ENCODE peak calls at places on chromosomes 11 and 22, in six cellular contexts. Q is HCT116, M is WTC11, G is HepG2, T is GM12878, I is K562. Z is an unnamed sample.

GRCh38 chr22:37229012-37229804 is 14.9 kb downstream of the RAC2 start:
- DNase-seq in Q (peak), M (no peak), G (no peak), T (no peak), I (no peak), Z (no peak)

GRCh38 chr11:5288108-5288911 is 13.4 kb downstream of the OR51B4 start:
- DNase-seq in Q (no peak), M (no peak), G (no peak), T (no peak), I (peak), Z (no peak)

GRCh38 chr22:37179622-37180420 is 8.2 kb downstream of the C1QTNF6 start:
- DNase-seq in Q (no peak), M (no peak), G (no peak), T (no peak), I (no peak), Z (no peak)

GRCh38 chr11:44316388-44317240 is 6.7 kb upstream of the ALX4 start:
- DNase-seq in Q (no peak), M (peak), G (no peak), T (no peak), I (no peak), Z (peak)

GRCh38 chr11:35247428-35247827 is 108.5 kb downstream of the CD44 start:
- DNase-seq in Q (no peak), M (no peak), G (no peak), T (no peak), I (no peak), Z (no peak)

GRCh38 chr11:120884290-120885020 is 139.4 kb upstream of the TBCEL start:
- DNase-seq in Q (no peak), M (no peak), G (no peak), T (no peak), I (no peak), Z (no peak)

GRCh38 chr11:124556828-124557227 is 13.0 kb upstream of the OR8A1 start:
- DNase-seq in Q (no peak), M (no peak), G (no peak), T (no peak), I (no peak), Z (no peak)

GRCh38 chr22:50548046-50548912 is 2.6 kb downstream of the KLHDC7B start:
- DNase-seq in Q (no peak), M (no peak), G (no peak), T (no peak), I (no peak), Z (no peak)

GRCh38 chr11:91373497-91373896 is 851.1 kb upstream of the FAT3 start:
- DNase-seq in Q (no peak), M (peak), G (no peak), T (no peak), I (no peak), Z (no peak)

GRCh38 chr11:8323161-8323935 is 59.7 kb upstream of the LMO1 start:
- DNase-seq in Q (no peak), M (no peak), G (no peak), T (no peak), I (no peak), Z (no peak)

GRCh38 chr11:2929511-2929879 is 275 bp upstream of the PHLDA2 start:
- DNase-seq in Q (peak), M (peak), G (no peak), T (no peak), I (peak), Z (no peak)

GRCh38 chr22:46537221-46537945 is at the start of gene CELSR1:
- DNase-seq in Q (no peak), M (peak), G (no peak), T (no peak), I (no peak), Z (no peak)

GRCh38 chr22:46134111-46134705 is 16.1 kb upstream of the PPARA start:
- DNase-seq in Q (no peak), M (no peak), G (no peak), T (no peak), I (no peak), Z (no peak)

GRCh38 chr11:26704249-26704648 is 17.6 kb downstream of the SLC5A12 start:
- DNase-seq in Q (no peak), M (no peak), G (no peak), T (no peak), I (no peak), Z (no peak)

GRCh38 chr11:72625746-72626636 is 48.2 kb downstream of the PDE2A start:
- DNase-seq in Q (no peak), M (no peak), G (peak), T (no peak), I (peak), Z (no peak)

GRCh38 chr11:118156531-118157185 is 4.0 kb upstream of the SCN4B start:
- DNase-seq in Q (no peak), M (no peak), G (no peak), T (no peak), I (peak), Z (no peak)

GRCh38 chr11:76141901-76142300 is 64.4 kb downstream of the WNT11 start:
- DNase-seq in Q (no peak), M (no peak), G (no peak), T (no peak), I (no peak), Z (no peak)

GRCh38 chr11:45805305-45806071 is 539 bp downstream of the SLC35C1 start:
- DNase-seq in Q (no peak), M (peak), G (peak), T (no peak), I (no peak), Z (no peak)

GRCh38 chr11:122020902-122021301 is 95.1 kb downstream of the BLID start:
- DNase-seq in Q (no peak), M (no peak), G (no peak), T (no peak), I (no peak), Z (no peak)

GRCh38 chr11:102114032-102114431 is 3.8 kb downstream of the YAP1 start:
- DNase-seq in Q (no peak), M (no peak), G (no peak), T (no peak), I (no peak), Z (no peak)

GRCh38 chr11:25351091-25351803 is 854.4 kb downstream of the LUZP2 start:
- DNase-seq in Q (no peak), M (no peak), G (no peak), T (no peak), I (no peak), Z (no peak)

GRCh38 chr11:36371161-36371560 is 75.1 kb downstream of the PRR5L start:
- DNase-seq in Q (no peak), M (no peak), G (no peak), T (no peak), I (no peak), Z (no peak)

GRCh38 chr11:78564037-78564888 is 10.4 kb downstream of the NARS2 start:
- DNase-seq in Q (peak), M (no peak), G (peak), T (peak), I (peak), Z (no peak)

GRCh38 chr11:6404341-6405038 is 14.2 kb downstream of the SMPD1 start:
- DNase-seq in Q (no peak), M (no peak), G (no peak), T (no peak), I (no peak), Z (no peak)

GRCh38 chr11:61955416-61956135 is 5.4 kb downstream of the BEST1 start:
- DNase-seq in Q (no peak), M (peak), G (no peak), T (no peak), I (peak), Z (peak)

GRCh38 chr11:65151500-65151899 is 17.2 kb upstream of the SYVN1 start:
- DNase-seq in Q (no peak), M (no peak), G (no peak), T (no peak), I (no peak), Z (no peak)

GRCh38 chr11:44969853-44970252 is 19.2 kb upstream of the TP53I11 start:
- DNase-seq in Q (no peak), M (no peak), G (no peak), T (no peak), I (no peak), Z (no peak)

GRCh38 chr11:83835423-83835822 is 549.3 kb upstream of the CCDC90B start:
- DNase-seq in Q (no peak), M (no peak), G (no peak), T (peak), I (no peak), Z (no peak)

GRCh38 chr11:114219559-114220349 is 76.4 kb upstream of the NNMT start:
- DNase-seq in Q (no peak), M (no peak), G (no peak), T (no peak), I (peak), Z (no peak)

GRCh38 chr22:35480143-35480542 is 60.5 kb upstream of the RASD2 start:
- DNase-seq in Q (no peak), M (no peak), G (no peak), T (no peak), I (no peak), Z (no peak)

DNA sequence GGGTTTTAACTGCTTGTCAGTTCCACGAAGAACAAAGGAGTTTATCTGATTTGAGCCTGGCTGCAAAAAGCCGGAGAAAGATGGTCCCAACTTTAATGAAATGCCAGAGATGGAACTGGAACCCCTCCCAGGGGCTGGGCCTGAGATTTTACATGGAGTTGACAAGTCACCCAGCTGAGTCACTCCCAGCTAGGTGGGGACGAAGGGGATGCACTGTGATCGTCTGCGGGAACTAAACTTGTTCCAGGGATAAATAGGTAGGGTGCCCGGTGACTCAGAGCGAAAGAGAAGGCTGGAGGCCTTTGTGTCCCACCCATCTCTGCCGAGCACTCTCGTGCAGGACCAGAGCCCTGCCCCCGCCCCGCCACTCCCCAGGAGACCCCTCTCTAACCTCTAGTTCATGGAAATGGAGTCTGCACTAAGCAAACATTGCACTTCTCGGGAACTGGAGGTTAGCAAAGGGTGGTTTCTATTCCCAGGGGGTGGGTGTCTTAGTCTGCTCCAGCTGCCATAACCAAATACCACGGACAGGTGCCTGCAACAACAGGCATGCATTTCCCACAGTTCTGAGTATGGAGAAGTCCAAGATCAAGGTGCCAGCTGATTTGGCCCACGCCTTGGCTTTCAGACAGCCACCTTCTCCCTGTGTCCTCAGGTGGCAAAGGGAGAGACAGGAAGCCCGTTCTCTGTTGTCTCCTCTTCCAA is 60.8 kb upstream of the FADD start:
- DNase-seq in Q (peak), M (no peak), G (no peak), T (no peak), I (peak), Z (no peak)
- TF ChIP-seq ATF3 in Q (no peak), M (no peak), G (no peak), T (no peak), I (no peak), Z (no peak)

GRCh38 chr22:41922940-41923594 is 3.5 kb downstream of the TNFRSF13C start:
- DNase-seq in Q (no peak), M (no peak), G (no peak), T (no peak), I (no peak), Z (no peak)

GRCh38 chr22:41927813-41928212 is 1.2 kb upstream of the TNFRSF13C start:
- DNase-seq in Q (no peak), M (no peak), G (no peak), T (no peak), I (no peak), Z (no peak)

GRCh38 chr22:41928416-41929157 is 2.0 kb upstream of the TNFRSF13C start:
- DNase-seq in Q (no peak), M (no peak), G (no peak), T (no peak), I (no peak), Z (no peak)

GRCh38 chr22:41923595-41924276 is 2.9 kb downstream of the TNFRSF13C start:
- DNase-seq in Q (no peak), M (no peak), G (no peak), T (no peak), I (no peak), Z (no peak)

DNA sequence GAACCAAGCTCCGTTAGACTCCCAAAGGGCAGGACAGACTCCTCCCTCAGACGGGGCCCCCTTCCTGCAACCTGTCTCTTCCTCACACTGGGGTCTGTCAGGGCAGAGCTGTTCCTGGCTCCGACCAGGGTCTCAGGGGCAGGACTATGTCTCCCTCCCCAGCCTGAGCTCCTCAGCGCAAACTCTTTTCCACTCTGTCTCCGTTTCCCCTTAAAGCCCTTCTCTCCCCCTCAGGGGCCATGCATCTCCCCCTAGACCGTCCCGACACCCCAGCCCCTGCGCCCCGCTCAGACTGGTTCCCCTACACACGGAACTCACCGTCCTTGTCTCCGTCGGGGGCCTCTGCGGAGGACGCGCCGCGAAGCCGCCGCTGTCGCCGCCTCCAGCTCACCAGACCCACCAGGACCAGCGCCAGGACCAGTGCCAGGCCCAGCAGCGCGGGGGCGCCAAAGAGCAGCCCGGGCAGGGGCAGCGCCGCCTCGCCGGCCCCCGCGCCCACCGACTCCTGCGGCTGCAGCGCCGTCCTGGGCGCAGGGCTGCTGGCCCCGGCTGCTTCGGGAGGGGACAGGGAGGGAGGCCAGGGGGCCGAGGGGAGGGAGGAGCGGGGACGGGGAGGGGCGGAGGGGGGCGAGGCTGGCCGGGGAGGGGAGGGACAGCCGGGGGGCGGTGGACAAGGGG is 684 bp downstream of the TNFRSF13C start:
- DNase-seq in Q (no peak), M (peak), G (peak), T (no peak), I (peak), Z (peak)
- TF ChIP-seq ATF3 in Q (no peak), M (no peak), G (no peak), T (no peak), I (no peak), Z (no peak)

DNA sequence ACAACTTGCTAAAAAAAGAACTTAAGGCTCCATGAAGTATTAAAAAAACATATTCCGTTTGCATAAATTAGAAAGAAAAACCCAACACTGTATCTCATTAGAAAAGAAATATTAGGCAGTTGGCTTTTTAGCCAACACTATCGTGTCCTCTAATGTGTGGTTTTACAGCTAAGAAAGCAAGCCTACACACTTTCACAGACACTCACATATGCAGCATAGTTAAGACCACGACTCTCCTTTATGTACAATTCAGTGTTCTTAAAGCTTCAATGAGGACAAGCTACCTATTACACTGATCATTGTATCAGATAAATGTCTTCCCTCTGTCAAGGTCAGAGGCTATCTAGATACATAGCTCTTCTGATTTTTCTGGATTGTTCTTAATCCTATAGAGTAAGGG is 80.1 kb downstream of the PICALM start:
- DNase-seq in Q (no peak), M (no peak), G (no peak), T (no peak), I (no peak), Z (no peak)
- TF ChIP-seq ATF3 in Q (no peak), M (no peak), G (no peak), T (no peak), I (no peak), Z (no peak)

DNA sequence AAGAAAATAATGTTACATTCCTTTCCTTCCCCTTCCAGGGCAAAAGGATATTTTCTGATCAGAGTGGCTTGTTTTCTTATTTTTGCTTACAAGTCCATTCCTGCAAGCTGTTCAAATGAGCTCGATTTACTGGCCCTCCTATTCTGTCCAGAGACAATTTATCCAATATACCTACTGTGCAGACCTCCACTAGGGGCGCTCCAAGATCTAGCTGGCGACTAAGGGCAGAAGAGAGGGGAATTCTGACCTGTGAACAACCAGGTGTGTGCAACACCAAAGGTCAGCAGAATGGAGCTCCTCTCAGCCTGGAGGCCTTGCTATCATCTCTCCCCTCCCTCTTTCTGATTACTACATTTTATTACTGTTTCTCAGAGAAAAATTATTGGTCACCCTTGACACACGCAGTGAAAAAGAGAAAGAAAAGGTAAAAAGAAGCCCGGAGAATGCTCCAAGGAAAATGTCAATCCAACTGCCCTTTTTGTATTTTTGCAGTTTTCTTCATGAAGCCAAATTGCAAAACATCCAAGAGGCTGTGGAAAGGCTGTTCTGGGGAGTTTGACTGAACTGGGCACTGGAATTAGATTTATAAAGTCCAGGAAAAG is 3.2 kb downstream of the SEZ6L start:
- DNase-seq in Q (peak), M (peak), G (peak), T (no peak), I (peak), Z (peak)
- TF ChIP-seq ATF3 in Q (no peak), M (no peak), G (no peak), T (no peak), I (no peak), Z (no peak)

GRCh38 chr11:62980133-62980760 is 4.5 kb downstream of the SLC22A6 start:
- DNase-seq in Q (no peak), M (no peak), G (no peak), T (no peak), I (no peak), Z (no peak)
- TF ChIP-seq ATF3 in Q (no peak), M (no peak), G (no peak), T (no peak), I (no peak), Z (no peak)

GRCh38 chr11:19374189-19374588 is 133.4 kb upstream of the E2F8 start:
- DNase-seq in Q (no peak), M (no peak), G (no peak), T (no peak), I (no peak), Z (no peak)
- TF ChIP-seq ATF3 in Q (no peak), M (no peak), G (no peak), T (no peak), I (no peak), Z (no peak)

DNA sequence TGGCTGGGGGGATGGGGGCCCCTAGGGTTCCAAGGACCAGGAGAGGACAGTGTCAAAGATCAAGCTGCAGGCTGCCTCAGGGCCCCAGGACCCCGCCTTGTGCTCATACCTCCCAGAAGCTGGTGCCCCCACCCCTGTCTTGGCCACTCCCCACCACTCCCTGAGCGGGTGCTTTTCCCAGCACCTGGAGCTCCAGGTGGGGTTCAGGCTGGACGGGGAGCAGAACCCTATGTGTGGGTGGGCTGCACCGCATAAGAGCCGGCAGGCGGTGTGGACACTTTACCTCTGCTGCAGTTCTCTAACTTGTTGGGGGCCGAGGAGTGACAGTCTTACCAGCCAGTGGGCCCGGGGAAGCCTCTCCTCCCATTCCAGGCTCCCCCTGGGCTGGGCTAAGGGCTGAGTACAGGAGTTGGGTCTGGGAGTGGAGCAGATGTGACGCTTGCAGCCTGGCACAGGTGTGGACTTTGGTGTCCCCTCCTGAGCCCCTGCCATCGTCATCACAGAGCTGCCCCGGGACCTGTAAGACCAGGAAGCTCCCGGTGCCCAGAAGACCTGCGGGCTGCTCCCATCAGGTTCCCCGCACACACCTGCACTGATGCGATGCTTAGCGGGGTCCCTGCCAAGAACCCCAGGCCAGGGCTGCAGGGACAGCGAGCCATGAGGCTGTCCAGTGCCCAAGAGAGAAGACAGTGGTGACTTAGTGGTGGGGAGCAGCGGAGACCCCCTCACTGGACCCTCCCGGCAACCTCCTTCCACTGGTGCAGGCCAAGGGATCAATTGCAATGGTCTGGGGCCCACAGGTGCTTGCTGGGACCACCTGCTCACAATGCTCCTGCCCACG is 674.5 kb downstream of the BRD1 start:
- DNase-seq in Q (no peak), M (no peak), G (no peak), T (no peak), I (no peak), Z (no peak)
- TF ChIP-seq ATF3 in Q (no peak), M (no peak), G (no peak), T (no peak), I (no peak), Z (no peak)